ENCODE peak calls at places on chromosome 20, in seven cellular contexts. W is adipocyte, G is HFF-Myc, T is NB4, P is kidney epithelial cell, N is psoas muscle, I is cardiac muscle cell. O is an unnamed sample.

GRCh38 chr20:38937978-38938473 is 11.8 kb downstream of the FAM83D start:
- DNase-seq in W (no peak), G (no peak), T (no peak), P (no peak), N (no peak), I (no peak), O (no peak)

GRCh38 chr20:25011831-25012241 is 19.3 kb upstream of the APMAP start:
- DNase-seq in W (no peak), G (no peak), T (no peak), P (no peak), N (peak; percentile 55), I (no peak), O (no peak)

GRCh38 chr20:33820362-33820761 is 9.2 kb downstream of the CHMP4B start:
- DNase-seq in W (no peak), G (no peak), T (no peak), P (no peak), N (no peak), I (no peak), O (no peak)

GRCh38 chr20:59772373-59772705 is 161.1 kb downstream of the SYCP2 start:
- DNase-seq in W (no peak), G (no peak), T (no peak), P (no peak), N (no peak), I (no peak), O (no peak)

GRCh38 chr20:32507998-32508774 is 76.9 kb downstream of the NOL4L start:
- DNase-seq in W (no peak), G (no peak), T (peak; percentile 87), P (no peak), N (no peak), I (no peak), O (no peak)

GRCh38 chr20:58886546-58886945 is 34.0 kb downstream of the GNAS start:
- DNase-seq in W (no peak), G (no peak), T (no peak), P (no peak), N (no peak), I (no peak), O (no peak)

GRCh38 chr20:4764805-4765204 is 43.1 kb downstream of the PRND start:
- DNase-seq in W (no peak), G (no peak), T (no peak), P (no peak), N (no peak), I (no peak), O (no peak)

GRCh38 chr20:22341508-22341907 is 242.9 kb downstream of the FOXA2 start:
- DNase-seq in W (no peak), G (no peak), T (no peak), P (peak; percentile 29), N (no peak), I (peak; percentile 2), O (peak; percentile 10)

GRCh38 chr20:43938932-43939761 is 24.5 kb downstream of the TOX2 start:
- DNase-seq in W (peak; percentile 99), G (peak; percentile 78), T (peak; percentile 92), P (peak; percentile 98), N (peak; percentile 36), I (peak; percentile 100), O (peak; percentile 100)

GRCh38 chr20:7924692-7925091 is 15.6 kb downstream of the HAO1 start:
- DNase-seq in W (peak; percentile 80), G (peak; percentile 91), T (peak; percentile 57), P (peak; percentile 77), N (no peak), I (peak; percentile 85), O (peak; percentile 94)

GRCh38 chr20:13312300-13312699 is 91.2 kb downstream of the ISM1 start:
- DNase-seq in W (no peak), G (no peak), T (no peak), P (no peak), N (no peak), I (no peak), O (no peak)

GRCh38 chr20:46624941-46625340 is 26.3 kb downstream of the SLC13A3 start:
- DNase-seq in W (no peak), G (no peak), T (peak; percentile 60), P (no peak), N (no peak), I (no peak), O (no peak)

GRCh38 chr20:37915800-37916570 is 13.1 kb downstream of the VSTM2L start:
- DNase-seq in W (no peak), G (no peak), T (no peak), P (no peak), N (no peak), I (peak; percentile 30), O (no peak)

GRCh38 chr20:709864-710761 is 34.5 kb upstream of the SCRT2 start:
- DNase-seq in W (no peak), G (no peak), T (no peak), P (no peak), N (no peak), I (no peak), O (no peak)

GRCh38 chr20:62308102-62308822 is 5.5 kb downstream of the ADRM1 start:
- DNase-seq in W (no peak), G (no peak), T (no peak), P (no peak), N (no peak), I (no peak), O (no peak)

GRCh38 chr20:48831702-48832422 is 4.1 kb upstream of the PREX1 start:
- DNase-seq in W (peak; percentile 66), G (peak; percentile 24), T (no peak), P (no peak), N (peak; percentile 61), I (peak; percentile 69), O (peak; percentile 74)

GRCh38 chr20:61478094-61478493 is 226.0 kb downstream of the CDH4 start:
- DNase-seq in W (no peak), G (no peak), T (no peak), P (no peak), N (no peak), I (no peak), O (no peak)

GRCh38 chr20:63280929-63281545 is 8.4 kb downstream of the ARFGAP1 start:
- DNase-seq in W (peak; percentile 20), G (no peak), T (peak; percentile 35), P (no peak), N (peak; percentile 8), I (no peak), O (no peak)

GRCh38 chr20:34541264-34541901 is 17.1 kb upstream of the MAP1LC3A start:
- DNase-seq in W (no peak), G (no peak), T (no peak), P (no peak), N (no peak), I (no peak), O (no peak)

GRCh38 chr20:37892001-37892400 is 10.9 kb upstream of the VSTM2L start:
- DNase-seq in W (no peak), G (no peak), T (no peak), P (no peak), N (no peak), I (no peak), O (no peak)

GRCh38 chr20:708956-709355 is 33.4 kb upstream of the SCRT2 start:
- DNase-seq in W (no peak), G (no peak), T (no peak), P (no peak), N (no peak), I (no peak), O (no peak)

GRCh38 chr20:57928181-57928967 is 218.6 kb upstream of the PMEPA1 start:
- DNase-seq in W (peak; percentile 75), G (peak; percentile 39), T (no peak), P (no peak), N (no peak), I (peak; percentile 5), O (peak; percentile 65)

GRCh38 chr20:38673261-38673660 is 51.0 kb upstream of the SLC32A1 start:
- DNase-seq in W (no peak), G (no peak), T (no peak), P (no peak), N (no peak), I (no peak), O (no peak)

GRCh38 chr20:24034820-24035219 is 46.2 kb upstream of the GGTLC1 start:
- DNase-seq in W (peak; percentile 65), G (no peak), T (no peak), P (no peak), N (no peak), I (no peak), O (peak; percentile 3)

GRCh38 chr20:4835244-4836177 is 113.8 kb downstream of the PRND start:
- DNase-seq in W (peak; percentile 35), G (no peak), T (no peak), P (no peak), N (peak; percentile 47), I (peak; percentile 88), O (no peak)

GRCh38 chr20:57596998-57597939 is 23.0 kb downstream of the ZBP1 start:
- DNase-seq in W (peak; percentile 80), G (no peak), T (peak; percentile 68), P (no peak), N (peak; percentile 72), I (peak; percentile 60), O (peak; percentile 16)

GRCh38 chr20:51536116-51537069 is 6.1 kb downstream of the NFATC2 start:
- DNase-seq in W (no peak), G (no peak), T (no peak), P (no peak), N (no peak), I (no peak), O (no peak)
- H3K4me3 ChIP-seq in W (no peak overlapping the region), G (no peak overlapping the region), T (no peak overlapping the region), P (no peak overlapping the region), N (no peak overlapping the region), I (no peak overlapping the region), O (no peak overlapping the region)

GRCh38 chr20:17014217-17014616 is 212.6 kb upstream of the PCSK2 start:
- DNase-seq in W (no peak), G (no peak), T (no peak), P (no peak), N (no peak), I (no peak), O (no peak)
- H3K4me3 ChIP-seq in W (no peak overlapping the region), G (no peak overlapping the region), T (no peak overlapping the region), P (no peak overlapping the region), N (no peak overlapping the region), I (no peak overlapping the region), O (no peak overlapping the region)

GRCh38 chr20:20364016-20364746 is 3.7 kb upstream of the INSM1 start:
- DNase-seq in W (no peak), G (no peak), T (no peak), P (no peak), N (no peak), I (no peak), O (no peak)
- H3K4me3 ChIP-seq in W (no peak overlapping the region), G (no peak overlapping the region), T (no peak overlapping the region), P (no peak overlapping the region), N (no peak overlapping the region), I (no peak overlapping the region), O (no peak overlapping the region)

DNA sequence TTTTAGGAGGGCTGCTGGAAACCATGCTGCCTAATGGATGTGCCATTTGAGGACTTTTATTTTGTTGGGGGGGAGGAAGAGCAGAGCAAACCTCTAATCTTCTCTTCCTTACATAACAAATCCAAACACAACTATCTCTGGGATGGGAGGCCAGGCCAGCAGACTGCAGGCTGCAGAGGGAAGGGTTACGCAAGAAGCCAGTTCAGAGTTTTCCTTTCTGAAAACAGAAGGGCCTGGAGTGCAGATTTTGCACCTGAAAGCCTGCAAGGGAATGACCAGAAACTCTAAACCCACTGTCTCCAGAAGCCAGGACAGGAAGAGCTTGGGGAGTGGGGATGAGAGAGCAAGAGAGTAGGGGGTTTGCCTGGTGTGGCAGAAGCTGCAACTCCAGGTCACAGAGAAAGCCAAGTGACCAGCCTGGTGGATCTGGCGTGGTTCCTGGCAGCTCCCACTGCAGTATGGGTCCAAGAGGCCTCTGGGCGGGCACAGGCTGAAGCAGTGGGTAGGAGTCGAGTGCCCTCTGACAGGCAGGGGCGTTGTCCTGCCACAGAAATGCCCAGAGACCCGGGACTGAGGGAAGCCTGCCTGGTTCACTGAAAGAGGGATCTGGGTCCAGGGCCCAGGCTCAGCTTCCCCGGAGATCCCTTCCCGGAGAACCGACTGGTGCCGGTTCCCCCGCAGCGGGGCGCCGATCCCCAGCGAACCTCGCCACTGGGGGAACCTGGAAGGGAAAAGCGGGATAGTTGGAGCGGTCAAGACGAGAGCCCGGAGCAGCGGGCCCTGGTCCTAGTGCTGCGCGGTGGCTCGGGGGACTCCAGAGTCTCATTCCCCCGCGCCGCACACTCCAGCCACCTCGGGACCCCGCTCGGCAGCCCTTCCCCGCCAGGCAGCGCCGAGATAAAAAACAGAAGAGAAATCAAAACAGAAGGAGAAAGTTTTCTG is 6.7 kb downstream of the MAFB start:
- DNase-seq in W (peak; percentile 10), G (no peak), T (no peak), P (no peak), N (no peak), I (peak; percentile 67), O (peak; percentile 40)
- H3K4me3 ChIP-seq in W (peak overlapping the region; percentile 72), G (no peak overlapping the region), T (no peak overlapping the region), P (no peak overlapping the region), N (peak overlapping the region; percentile 49), I (peak overlapping the region; percentile 32), O (peak overlapping the region; percentile 13)